ENCODE peak calls at places on chromosome 3, in ten cellular contexts. B is HL-60, N is heart right ventricle, Y is fibroblast of villous mesenchyme, I is brain microvascular endothelial cell, Z is fibroblast of mammary gland, F is GM12864, X is GM23338, S is endodermal cell, U is psoas muscle. M is an unnamed sample.

GRCh38 chr3:107913671-107914070 is 177.2 kb downstream of the CD47 start:
- DNase-seq in B (peak; percentile 10), N (no peak), Y (no peak), I (no peak), Z (peak; percentile 77), F (no peak), X (no peak), S (no peak), U (no peak), M (no peak)

GRCh38 chr3:17885986-17886385 is 143.6 kb upstream of the TBC1D5 start:
- DNase-seq in B (no peak), N (no peak), Y (no peak), I (no peak), Z (no peak), F (no peak), X (no peak), S (no peak), U (no peak), M (no peak)

GRCh38 chr3:99131876-99132275 is 230.4 kb upstream of the DCBLD2 start:
- DNase-seq in B (no peak), N (no peak), Y (peak; percentile 30), I (no peak), Z (no peak), F (no peak), X (no peak), S (no peak), U (no peak), M (no peak)

GRCh38 chr3:88712552-88712951 is 394.9 kb upstream of the EPHA3 start:
- DNase-seq in B (no peak), N (no peak), Y (no peak), I (no peak), Z (no peak), F (no peak), X (no peak), S (no peak), U (no peak), M (no peak)

GRCh38 chr3:10344944-10345575 is 24.1 kb upstream of the SEC13 start:
- DNase-seq in B (no peak), N (no peak), Y (no peak), I (no peak), Z (no peak), F (no peak), X (no peak), S (no peak), U (peak; percentile 51), M (no peak)

GRCh38 chr3:16148783-16149182 is 25.7 kb upstream of the GALNT15 start:
- DNase-seq in B (no peak), N (peak; percentile 80), Y (peak; percentile 98), I (peak; percentile 92), Z (peak; percentile 97), F (no peak), X (no peak), S (no peak), U (peak; percentile 80), M (no peak)

GRCh38 chr3:150146891-150147761 is 176.4 kb upstream of the PFN2 start:
- DNase-seq in B (no peak), N (peak; percentile 13), Y (peak; percentile 80), I (peak; percentile 95), Z (peak; percentile 98), F (no peak), X (no peak), S (no peak), U (peak; percentile 81), M (peak; percentile 75)

GRCh38 chr3:131555456-131555855 is 52.7 kb upstream of the MRPL3 start:
- DNase-seq in B (no peak), N (no peak), Y (no peak), I (no peak), Z (peak; percentile 33), F (no peak), X (no peak), S (no peak), U (no peak), M (no peak)

GRCh38 chr3:10551821-10552630 is 46.6 kb upstream of the ATP2B2 start:
- DNase-seq in B (peak; percentile 95), N (no peak), Y (no peak), I (peak; percentile 69), Z (peak; percentile 30), F (no peak), X (no peak), S (peak; percentile 51), U (peak; percentile 73), M (peak; percentile 3)

GRCh38 chr3:60307800-60308199 is 943.5 kb downstream of the FHIT start:
- DNase-seq in B (no peak), N (no peak), Y (no peak), I (no peak), Z (no peak), F (no peak), X (no peak), S (no peak), U (no peak), M (no peak)
- TF ChIP-seq CTCF in B (no peak), N (no peak), Y (no peak), I (no peak), Z (no peak), F (no peak), X (no peak), S (no peak), U (no peak), M (no peak)

DNA sequence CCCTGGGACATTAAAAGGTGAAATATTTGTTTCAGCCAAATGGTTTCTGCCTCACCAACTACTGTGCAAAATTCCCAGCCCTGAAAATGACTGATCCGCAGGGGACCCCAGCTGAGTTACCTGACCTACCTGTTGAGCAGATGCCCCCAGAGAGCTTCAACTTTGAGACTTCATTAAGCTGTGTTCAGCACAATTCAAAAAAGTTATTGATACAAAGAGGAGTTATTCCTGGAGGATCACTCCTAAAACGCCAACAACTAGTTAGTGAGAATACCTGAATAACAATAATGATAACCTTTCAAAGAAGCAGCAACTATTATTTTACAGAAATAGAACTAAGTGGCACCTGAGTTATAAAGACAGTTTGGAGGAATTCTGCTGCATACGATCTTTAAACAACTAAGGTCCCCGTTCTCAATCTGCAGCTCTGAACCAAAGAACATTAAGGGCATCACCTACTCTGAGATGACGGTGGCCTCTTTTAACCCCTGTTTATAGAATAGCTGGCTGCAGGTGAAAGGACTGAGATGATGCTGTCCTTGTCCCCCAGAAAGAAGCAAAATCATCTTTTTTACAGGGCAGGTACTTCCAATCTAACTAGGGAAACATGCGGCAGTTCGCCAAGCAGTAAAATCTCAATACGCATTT is 659 bp downstream of the GADL1 start:
- DNase-seq in B (no peak), N (no peak), Y (no peak), I (no peak), Z (no peak), F (no peak), X (no peak), S (no peak), U (no peak), M (no peak)
- H3K4me3 ChIP-seq in B (no peak overlapping the region), N (peak overlapping the region; percentile 65), Y (no peak overlapping the region), I (peak overlapping the region; percentile 57), Z (peak overlapping the region; percentile 47), F (no peak overlapping the region), X (peak overlapping the region; percentile 68), S (peak overlapping the region; percentile 65), U (peak overlapping the region; percentile 74), M (peak overlapping the region; percentile 58)

GRCh38 chr3:168063122-168063521 is 32.6 kb downstream of the GOLIM4 start:
- DNase-seq in B (no peak), N (no peak), Y (no peak), I (no peak), Z (no peak), F (no peak), X (no peak), S (no peak), U (no peak), M (no peak)

GRCh38 chr3:168062679-168063078 is 33.0 kb downstream of the GOLIM4 start:
- DNase-seq in B (no peak), N (no peak), Y (no peak), I (no peak), Z (no peak), F (no peak), X (no peak), S (no peak), U (no peak), M (no peak)

GRCh38 chr3:168058482-168058881 is 37.2 kb downstream of the GOLIM4 start:
- DNase-seq in B (no peak), N (no peak), Y (no peak), I (no peak), Z (no peak), F (no peak), X (no peak), S (no peak), U (no peak), M (no peak)

GRCh38 chr3:168060317-168060716 is 35.4 kb downstream of the GOLIM4 start:
- DNase-seq in B (no peak), N (no peak), Y (no peak), I (no peak), Z (no peak), F (no peak), X (no peak), S (no peak), U (no peak), M (no peak)

GRCh38 chr3:168061332-168061996 is 34.3 kb downstream of the GOLIM4 start:
- DNase-seq in B (no peak), N (no peak), Y (no peak), I (no peak), Z (no peak), F (no peak), X (no peak), S (no peak), U (no peak), M (no peak)
- TF ChIP-seq CTCF in B (no peak), N (no peak), Y (peak; percentile 13), I (peak; percentile 18), Z (peak; percentile 1), F (no peak), X (peak; percentile 29), S (peak; percentile 31), U (no peak), M (peak; percentile 9)

DNA sequence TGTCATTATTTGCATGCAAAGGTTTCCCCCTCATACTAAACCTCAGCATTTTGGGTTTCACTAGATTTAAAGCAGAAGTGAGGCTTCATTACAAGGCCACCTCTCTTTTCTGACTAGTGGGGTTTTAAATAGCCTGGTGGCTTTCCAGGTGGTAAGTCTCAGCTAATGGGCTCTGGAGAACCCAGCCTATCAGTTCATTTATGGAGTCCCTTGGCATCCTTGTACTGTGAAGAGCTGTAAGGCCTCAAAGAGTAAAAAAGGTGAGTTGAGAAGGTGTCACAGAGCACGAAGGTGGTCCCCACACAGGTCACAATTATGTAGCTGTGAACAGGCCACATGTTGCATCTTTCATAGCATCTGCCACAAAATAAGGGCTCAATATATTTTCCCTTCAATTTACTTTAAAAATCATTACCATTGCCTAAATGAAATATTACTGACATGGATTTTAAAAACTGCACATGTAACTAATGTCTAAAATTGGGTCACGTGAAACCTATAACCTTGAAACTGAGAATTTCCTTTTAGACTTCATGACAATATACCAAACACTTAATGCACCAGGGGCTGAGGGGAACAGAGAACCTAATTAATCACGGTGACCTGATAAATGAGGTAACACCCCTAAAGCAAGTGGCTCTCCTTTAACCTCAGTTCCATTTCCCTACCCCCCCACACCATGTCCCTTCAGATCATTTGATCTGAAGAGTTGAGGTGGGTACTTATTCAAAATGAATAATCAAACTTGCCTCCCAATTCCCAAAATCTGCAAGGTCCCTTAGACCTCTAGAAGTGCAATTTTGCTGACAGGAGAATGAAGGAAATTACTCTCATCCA is 1.3 kb downstream of the NGLY1 start:
- DNase-seq in B (peak; percentile 10), N (no peak), Y (no peak), I (no peak), Z (no peak), F (peak; percentile 72), X (no peak), S (no peak), U (no peak), M (no peak)
- H3K4me3 ChIP-seq in B (peak overlapping the region; percentile 87), N (peak overlapping the region; percentile 78), Y (peak overlapping the region; percentile 93), I (peak overlapping the region; percentile 88), Z (peak overlapping the region; percentile 82), F (peak overlapping the region; percentile 78), X (peak overlapping the region; percentile 92), S (peak overlapping the region; percentile 98), U (peak overlapping the region; percentile 93), M (peak overlapping the region; percentile 92)